ENCODE peak calls at places on chromosomes 13 and 19, in five cellular contexts. O is effector memory CD4-positive, alpha-beta T cell; Y is astrocyte; B is left ventricle myocardium inferior; Q is neuronal stem cell. U is an unnamed sample. For H3K9me3 and H3K4me1, the result is how much of the 10 kb centered on the place peaks cover.

GRCh38 chr13:49183672-49184315 is 36.3 kb upstream of the MLNR start:
- DNase-seq in O (no peak), Y (no peak), B (no peak), Q (no peak), U (no peak)

GRCh38 chr13:48110930-48111721 is 16.2 kb upstream of the MED4 start:
- DNase-seq in O (no peak), Y (peak), B (peak), Q (no peak), U (no peak)

GRCh38 chr19:542173-542866 is 1.5 kb upstream of the GZMM start:
- DNase-seq in O (no peak), Y (no peak), B (no peak), Q (no peak), U (no peak)

GRCh38 chr19:5961969-5962945 is 15.7 kb downstream of the RANBP3 start:
- DNase-seq in O (peak), Y (no peak), B (peak), Q (no peak), U (no peak)

GRCh38 chr13:74464656-74465055 is 330.5 kb upstream of the KLF12 start:
- DNase-seq in O (no peak), Y (no peak), B (peak), Q (no peak), U (no peak)

GRCh38 chr19:12603714-12604113 is 6.9 kb downstream of the ZNF490 start:
- DNase-seq in O (no peak), Y (peak), B (no peak), Q (no peak), U (no peak)

GRCh38 chr19:42313096-42313839 is at the start of gene TMEM145:
- DNase-seq in O (no peak), Y (peak), B (no peak), Q (peak), U (peak)

GRCh38 chr19:6041991-6042421 is 64.1 kb upstream of the RANBP3 start:
- DNase-seq in O (no peak), Y (no peak), B (no peak), Q (no peak), U (no peak)

GRCh38 chr19:46115396-46116109 is 8.9 kb downstream of the IGFL3 start:
- DNase-seq in O (no peak), Y (peak), B (no peak), Q (no peak), U (no peak)

GRCh38 chr19:13430790-13431582 is 75.3 kb downstream of the CACNA1A start:
- DNase-seq in O (peak), Y (peak), B (peak), Q (peak), U (peak)

GRCh38 chr13:21365574-21365973 is 93.5 kb downstream of the ZDHHC20 start:
- DNase-seq in O (no peak), Y (no peak), B (no peak), Q (no peak), U (no peak)

GRCh38 chr13:111893607-111894443 is 173.1 kb upstream of the SOX1 start:
- DNase-seq in O (no peak), Y (no peak), B (no peak), Q (peak), U (no peak)

GRCh38 chr19:40721140-40721486 is 4.2 kb downstream of the ITPKC start:
- DNase-seq in O (no peak), Y (no peak), B (no peak), Q (no peak), U (no peak)

GRCh38 chr19:39550197-39550596 is 10.2 kb upstream of the EID2 start:
- DNase-seq in O (no peak), Y (no peak), B (no peak), Q (no peak), U (no peak)

GRCh38 chr13:109135018-109135417 is 505.6 kb downstream of the MYO16 start:
- DNase-seq in O (no peak), Y (no peak), B (no peak), Q (no peak), U (no peak)

GRCh38 chr13:32901994-32902780 is 114.0 kb upstream of the KL start:
- DNase-seq in O (no peak), Y (no peak), B (no peak), Q (no peak), U (no peak)

GRCh38 chr13:77751513-77752456 is 54.3 kb downstream of the SLAIN1 start:
- DNase-seq in O (no peak), Y (peak), B (no peak), Q (peak), U (peak)

GRCh38 chr13:24221007-24221406 is 60.5 kb downstream of the SPATA13 start:
- DNase-seq in O (no peak), Y (no peak), B (no peak), Q (no peak), U (no peak)

GRCh38 chr19:35718345-35719041 is 690 bp downstream of the KMT2B start:
- DNase-seq in O (no peak), Y (no peak), B (peak), Q (peak), U (no peak)

GRCh38 chr13:108877300-108877699 is 247.9 kb downstream of the MYO16 start:
- DNase-seq in O (no peak), Y (peak), B (no peak), Q (no peak), U (no peak)

GRCh38 chr19:24060687-24061356 is 26.2 kb upstream of the ZNF254 start:
- DNase-seq in O (no peak), Y (no peak), B (no peak), Q (no peak), U (no peak)

GRCh38 chr13:41019578-41020347 is 647 bp upstream of the ELF1 start:
- DNase-seq in O (no peak), Y (no peak), B (no peak), Q (no peak), U (no peak)

GRCh38 chr13:43390582-43390981 is 367.2 kb downstream of the DNAJC15 start:
- DNase-seq in O (no peak), Y (no peak), B (no peak), Q (no peak), U (no peak)

GRCh38 chr13:36601186-36601585 is 72.6 kb upstream of the SERTM1 start:
- DNase-seq in O (no peak), Y (no peak), B (no peak), Q (no peak), U (no peak)

GRCh38 chr19:40561947-40562346 is 14.7 kb upstream of the SHKBP1 start:
- DNase-seq in O (no peak), Y (no peak), B (no peak), Q (no peak), U (no peak)

GRCh38 chr19:3586707-3587346 is 1.5 kb downstream of the GIPC3 start:
- DNase-seq in O (no peak), Y (no peak), B (no peak), Q (no peak), U (no peak)

GRCh38 chr19:47446534-47447469 is 24.9 kb downstream of the SLC8A2 start:
- DNase-seq in O (no peak), Y (no peak), B (no peak), Q (no peak), U (peak)

GRCh38 chr19:55248704-55249103 is 10.1 kb downstream of the PPP6R1 start:
- DNase-seq in O (no peak), Y (no peak), B (no peak), Q (no peak), U (no peak)

GRCh38 chr13:102983496-102983895 is 82.7 kb downstream of the SLC10A2 start:
- DNase-seq in O (no peak), Y (no peak), B (no peak), Q (no peak), U (no peak)

GRCh38 chr19:16025108-16026101 is 50.9 kb upstream of the TPM4 start:
- DNase-seq in O (no peak), Y (peak), B (no peak), Q (no peak), U (no peak)

GRCh38 chr13:99432637-99433542 is 68.4 kb upstream of the TM9SF2 start:
- DNase-seq in O (peak), Y (peak), B (peak), Q (peak), U (no peak)

DNA sequence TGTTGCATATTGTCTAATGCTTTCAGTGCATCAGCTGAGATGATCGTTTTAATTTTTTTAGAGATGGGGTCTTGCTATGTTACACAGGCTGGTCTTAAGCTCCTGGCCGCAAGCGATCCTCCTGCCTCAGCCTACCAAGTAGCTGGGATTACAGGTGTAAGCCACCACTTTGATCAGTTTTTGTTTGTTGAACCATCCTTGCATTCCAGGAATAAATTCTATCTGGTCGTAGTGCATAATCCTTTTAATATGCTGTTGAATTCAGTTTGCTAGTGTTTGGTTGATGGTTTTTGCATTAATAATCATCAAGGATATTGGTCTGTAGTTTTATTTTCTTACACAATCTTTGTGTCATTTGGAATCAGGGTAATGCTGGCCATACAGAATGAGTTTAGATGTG is 4.4 kb downstream of the ZNF211 start:
- DNase-seq in O (no peak), Y (no peak), B (no peak), Q (no peak), U (no peak)
- H3K9me3 ChIP-seq in O (under half), Y (under half), B (half or more), Q (under half), U (under half)

DNA sequence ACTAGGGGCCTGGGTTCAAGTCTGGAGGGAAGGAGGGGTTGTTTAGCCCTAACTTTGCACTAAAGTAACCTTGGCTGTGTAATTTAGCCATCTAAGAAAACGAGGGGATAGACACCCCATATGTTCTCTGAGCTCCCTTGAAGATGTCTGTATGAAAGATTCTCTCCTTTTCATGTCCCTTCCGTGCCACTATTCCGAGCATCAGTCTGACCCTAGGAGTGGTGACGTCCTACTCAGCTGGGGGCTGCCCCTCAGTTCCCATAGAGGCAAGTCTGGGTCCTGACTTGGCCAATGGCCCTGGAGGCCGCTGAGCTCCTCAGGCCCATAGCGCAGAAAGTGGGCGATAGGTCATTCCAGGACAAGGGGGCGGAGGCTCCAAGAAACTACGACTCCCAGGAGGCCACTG is 790 bp upstream of the WDFY2 start:
- DNase-seq in O (no peak), Y (no peak), B (no peak), Q (no peak), U (no peak)
- H3K4me3 ChIP-seq in O (peak), Y (peak), B (peak), Q (peak), U (peak)

GRCh38 chr19:18507727-18508440 is 14.0 kb downstream of the ELL start:
- DNase-seq in O (no peak), Y (no peak), B (peak), Q (no peak), U (no peak)
- H3K4me1 ChIP-seq in O (half or more), Y (under half), B (half or more), Q (under half), U (under half)

GRCh38 chr19:57941593-57941992 is 5.9 kb downstream of the ZNF256 start:
- DNase-seq in O (no peak), Y (no peak), B (no peak), Q (no peak), U (no peak)
- H3K9me3 ChIP-seq in O (half or more), Y (half or more), B (half or more), Q (under half), U (under half)

GRCh38 chr19:4679416-4679815 is 9.3 kb upstream of the MYDGF start:
- DNase-seq in O (no peak), Y (no peak), B (no peak), Q (no peak), U (no peak)
- H3K4me3 ChIP-seq in O (no peak), Y (no peak), B (no peak), Q (no peak), U (no peak)

GRCh38 chr13:93025984-93026383 is 200.6 kb upstream of the GPC6 start:
- DNase-seq in O (no peak), Y (no peak), B (no peak), Q (no peak), U (no peak)

GRCh38 chr13:93023929-93024328 is 202.7 kb upstream of the GPC6 start:
- DNase-seq in O (no peak), Y (no peak), B (no peak), Q (no peak), U (no peak)

DNA sequence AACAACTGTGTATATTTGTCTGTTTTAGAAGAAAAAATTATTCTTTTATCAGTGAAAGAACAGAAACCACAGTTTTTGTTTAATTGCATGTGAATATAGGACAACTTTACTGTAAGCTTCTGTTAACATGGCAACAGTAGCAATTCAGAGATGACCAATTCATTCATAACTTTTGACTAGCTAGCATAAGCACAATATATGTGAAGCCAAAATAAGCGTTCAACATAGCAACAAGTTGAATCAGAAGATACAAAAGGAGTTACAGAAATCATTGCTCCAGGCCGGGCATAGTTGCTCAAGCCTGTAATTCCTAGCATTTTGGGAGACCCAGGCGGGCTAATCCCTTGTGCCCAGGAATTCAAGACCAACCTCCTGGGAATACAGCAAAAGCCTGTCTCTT is 197.1 kb upstream of the GPC6 start:
- DNase-seq in O (no peak), Y (peak), B (no peak), Q (no peak), U (no peak)
- H3K4me1 ChIP-seq in O (under half), Y (under half), B (under half), Q (under half), U (under half)

GRCh38 chr13:29021717-29022116 is 201.6 kb downstream of the MTUS2 start:
- DNase-seq in O (no peak), Y (no peak), B (no peak), Q (no peak), U (no peak)
- H3K9me3 ChIP-seq in O (under half), Y (under half), B (under half), Q (under half), U (under half)

DNA sequence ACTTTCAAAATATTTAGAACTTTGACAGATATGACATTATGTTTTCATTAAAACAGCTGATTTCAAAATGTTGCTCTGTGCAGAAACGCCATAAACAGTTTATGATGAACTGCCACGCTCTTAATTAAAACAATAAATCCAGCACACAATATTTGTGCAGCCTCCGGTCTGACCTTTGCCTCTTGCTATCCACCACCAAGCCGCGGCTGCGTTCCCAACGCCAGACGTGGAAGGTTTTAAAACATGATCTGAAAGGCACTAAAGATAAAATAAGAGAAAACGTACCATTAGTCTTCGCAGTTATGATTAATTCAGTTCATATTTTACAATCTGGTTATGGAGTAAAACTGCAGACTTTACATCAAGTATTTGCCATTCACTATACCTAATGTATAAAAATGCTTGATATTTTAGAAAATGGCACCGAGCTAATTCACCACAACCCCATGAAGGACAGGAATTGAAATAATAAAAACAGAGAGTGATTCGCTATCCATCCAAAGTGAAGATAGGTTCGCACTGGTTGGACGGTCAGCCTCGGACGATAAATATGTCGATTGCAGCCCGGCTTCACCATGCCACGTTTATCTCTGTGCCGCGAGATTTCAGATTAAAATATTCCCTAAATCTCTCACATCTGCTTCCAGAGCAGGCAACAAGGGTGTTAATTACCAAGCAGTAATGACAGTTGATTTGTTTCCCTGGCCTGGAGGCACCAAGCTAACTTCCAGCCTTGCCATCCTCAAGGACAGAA is 103.3 kb upstream of the ZNF507 start:
- DNase-seq in O (no peak), Y (no peak), B (no peak), Q (no peak), U (no peak)
- H3K4me3 ChIP-seq in O (no peak), Y (no peak), B (no peak), Q (no peak), U (no peak)

GRCh38 chr19:38033658-38034150 is 126.7 kb downstream of the SIPA1L3 start:
- DNase-seq in O (no peak), Y (peak), B (no peak), Q (no peak), U (no peak)

GRCh38 chr19:38031423-38031770 is 124.4 kb downstream of the SIPA1L3 start:
- DNase-seq in O (no peak), Y (peak), B (no peak), Q (no peak), U (no peak)

GRCh38 chr19:38032951-38033350 is 125.9 kb downstream of the SIPA1L3 start:
- DNase-seq in O (no peak), Y (no peak), B (no peak), Q (no peak), U (no peak)

GRCh38 chr19:38030681-38031422 is 123.8 kb downstream of the SIPA1L3 start:
- DNase-seq in O (no peak), Y (no peak), B (no peak), Q (no peak), U (no peak)

GRCh38 chr19:38032151-38032550 is 125.1 kb downstream of the SIPA1L3 start:
- DNase-seq in O (no peak), Y (peak), B (no peak), Q (no peak), U (no peak)
- H3K4me1 ChIP-seq in O (under half), Y (half or more), B (under half), Q (under half), U (under half)

U was measured in HAP-1.